ENCODE peak calls at places on chromosomes 5 and 9, in five cellular contexts. O is NB4, Q is kidney epithelial cell, Y is Daoy, Z is NCI-H1092 treated with DMSO at 0.1 percent for 48 hours. N is an unnamed sample.
A peak's percentile ranks its signal among the peaks of the same experiment; 100 is the strongest.

GRCh38 chr5:150153957-150154617 is 1.6 kb downstream of the PDGFRB start:
- DNase-seq in Q (no peak), Z (no peak), Y (no peak), O (peak; percentile 74), N (peak; percentile 80)

GRCh38 chr5:113161806-113162205 is 185.2 kb downstream of the DCP2 start:
- DNase-seq in O (no peak), Q (no peak), Z (no peak), Y (peak; percentile 20), N (no peak)

GRCh38 chr9:88998911-88999310 is 7.6 kb downstream of the S1PR3 start:
- DNase-seq in Q (no peak), O (no peak), Y (peak; percentile 37), Z (no peak), N (no peak)

GRCh38 chr5:91419571-91420537 is 36.7 kb upstream of the ARRDC3 start:
- DNase-seq in O (peak; percentile 70), Y (peak; percentile 50), Q (no peak), Z (peak; percentile 28), N (peak; percentile 55)

GRCh38 chr5:36243653-36244052 is 1.9 kb upstream of the NADK2 start:
- DNase-seq in Y (no peak), Q (no peak), Z (no peak), O (no peak), N (no peak)

GRCh38 chr9:127781821-127782220 is 3.4 kb upstream of the SH2D3C start:
- DNase-seq in O (peak; percentile 48), Z (no peak), Y (no peak), Q (no peak), N (no peak)

GRCh38 chr5:114317751-114318150 is 44.1 kb upstream of the KCNN2 start:
- DNase-seq in Y (no peak), Q (no peak), O (no peak), Z (no peak), N (peak; percentile 27)

GRCh38 chr9:118366228-118366627 is 662.0 kb downstream of the TLR4 start:
- DNase-seq in Z (no peak), Y (no peak), O (no peak), Q (no peak), N (no peak)

GRCh38 chr9:31776471-31776870 is 608.0 kb upstream of the ACO1 start:
- DNase-seq in Q (no peak), Y (no peak), O (no peak), Z (peak; percentile 99), N (no peak)

GRCh38 chr9:94097788-94098413 is 13.6 kb downstream of the PTPDC1 start:
- DNase-seq in Y (peak; percentile 84), Q (no peak), Z (no peak), O (no peak), N (peak; percentile 84)

GRCh38 chr5:134438268-134438622 is 26.6 kb upstream of the CDKN2AIPNL start:
- DNase-seq in Y (peak; percentile 60), O (no peak), Z (no peak), Q (no peak), N (no peak)

GRCh38 chr9:70405808-70406445 is 8.5 kb downstream of the KLF9 start:
- DNase-seq in Q (no peak), Z (no peak), O (no peak), Y (no peak), N (no peak)

GRCh38 chr9:95437559-95437958 is 79.2 kb downstream of the PTCH1 start:
- DNase-seq in O (no peak), Z (no peak), Y (no peak), Q (no peak), N (no peak)

GRCh38 chr5:43623048-43623447 is 20.1 kb downstream of the NNT start:
- DNase-seq in Q (no peak), O (no peak), Y (no peak), Z (no peak), N (no peak)

GRCh38 chr5:155402927-155403645 is 389.5 kb downstream of the KIF4B start:
- DNase-seq in Q (no peak), Y (no peak), Z (peak; percentile 4), O (peak; percentile 44), N (no peak)

GRCh38 chr5:124007675-124008398 is 495.9 kb downstream of the CSNK1G3 start:
- DNase-seq in O (peak; percentile 3), Q (no peak), Y (no peak), Z (no peak), N (no peak)

GRCh38 chr5:39452846-39453245 is 28.1 kb upstream of the DAB2 start:
- DNase-seq in Y (no peak), Q (no peak), Z (no peak), O (no peak), N (no peak)

GRCh38 chr5:115556276-115556675 is 11.7 kb upstream of the FEM1C start:
- DNase-seq in O (no peak), Y (no peak), Q (no peak), Z (no peak), N (no peak)

GRCh38 chr9:96478829-96479371 is 28.9 kb downstream of the HABP4 start:
- DNase-seq in Y (peak; percentile 42), Q (no peak), Z (no peak), O (no peak), N (no peak)

GRCh38 chr9:13295556-13295955 is 16.1 kb upstream of the MPDZ start:
- DNase-seq in Y (no peak), O (no peak), Q (no peak), Z (no peak), N (no peak)

GRCh38 chr5:168123853-168124528 is 167.5 kb upstream of the WWC1 start:
- DNase-seq in Z (no peak), Q (no peak), O (no peak), Y (no peak), N (no peak)

GRCh38 chr5:57711946-57712345 is 229.3 kb upstream of the ACTBL2 start:
- DNase-seq in Q (no peak), O (no peak), Z (no peak), Y (no peak), N (no peak)